ENCODE peak calls at places on chromosomes 2 and 18, in ten cellular contexts. T, U, I, N, P, B, E, M, Y and J are unnamed samples. For H3K4me1, the result is how much of the 10 kb centered on the place peaks cover.

GRCh38 chr2:109094144-109094543 is 34.9 kb upstream of the SH3RF3 start:
- DNase-seq in T (no peak), U (no peak), I (no peak), N (no peak), P (no peak), B (no peak), E (no peak), M (no peak), Y (no peak), J (no peak)

GRCh38 chr2:36965196-36965595 is 1.1 kb downstream of the STRN start:
- DNase-seq in T (no peak), U (no peak), I (no peak), N (no peak), P (no peak), B (peak), E (peak), M (no peak), Y (no peak), J (no peak)

GRCh38 chr2:239259603-239260298 is 141.1 kb downstream of the HDAC4 start:
- DNase-seq in T (no peak), U (no peak), I (no peak), N (no peak), P (no peak), B (no peak), E (peak), M (no peak), Y (no peak), J (peak)

GRCh38 chr2:64018715-64019082 is 529 bp downstream of the VPS54 start:
- DNase-seq in T (peak), U (no peak), I (no peak), N (peak), P (no peak), B (no peak), E (no peak), M (peak), Y (peak), J (no peak)

GRCh38 chr2:154844513-154844912 is 146.0 kb downstream of the KCNJ3 start:
- DNase-seq in T (no peak), U (no peak), I (no peak), N (no peak), P (no peak), B (no peak), E (no peak), M (no peak), Y (no peak), J (no peak)

GRCh38 chr2:53724511-53724910 is 43.1 kb upstream of the CHAC2 start:
- DNase-seq in T (no peak), U (no peak), I (no peak), N (no peak), P (no peak), B (peak), E (no peak), M (peak), Y (no peak), J (no peak)

GRCh38 chr2:235737396-235737795 is 243.6 kb downstream of the AGAP1 start:
- DNase-seq in T (no peak), U (no peak), I (no peak), N (no peak), P (no peak), B (no peak), E (no peak), M (no peak), Y (no peak), J (no peak)

GRCh38 chr2:66822186-66822585 is 387.3 kb downstream of the MEIS1 start:
- DNase-seq in T (no peak), U (peak), I (no peak), N (no peak), P (no peak), B (no peak), E (no peak), M (no peak), Y (no peak), J (no peak)

GRCh38 chr18:23814977-23815614 is 125.8 kb downstream of the LAMA3 start:
- DNase-seq in T (peak), U (no peak), I (no peak), N (no peak), P (no peak), B (no peak), E (no peak), M (no peak), Y (peak), J (no peak)

GRCh38 chr2:126899786-126900185 is 1.1 kb downstream of the TEX51 start:
- DNase-seq in T (no peak), U (no peak), I (no peak), N (no peak), P (no peak), B (no peak), E (no peak), M (no peak), Y (no peak), J (no peak)

GRCh38 chr2:96642564-96643350 is at the start of gene FER1L5:
- DNase-seq in T (peak), U (peak), I (no peak), N (peak), P (no peak), B (peak), E (no peak), M (peak), Y (peak), J (no peak)

GRCh38 chr18:5543854-5544389 is at the start of gene EPB41L3:
- DNase-seq in T (peak), U (no peak), I (no peak), N (peak), P (no peak), B (peak), E (no peak), M (peak), Y (peak), J (no peak)

GRCh38 chr2:2793925-2794324 is 462.9 kb upstream of the MYT1L start:
- DNase-seq in T (no peak), U (no peak), I (no peak), N (no peak), P (no peak), B (no peak), E (no peak), M (no peak), Y (no peak), J (no peak)

GRCh38 chr18:9575558-9575957 is 38.8 kb downstream of the PPP4R1 start:
- DNase-seq in T (peak), U (peak), I (no peak), N (peak), P (peak), B (peak), E (peak), M (peak), Y (peak), J (peak)

GRCh38 chr2:108988796-108989713 is at the start of gene EDAR:
- DNase-seq in T (peak), U (peak), I (no peak), N (peak), P (no peak), B (peak), E (peak), M (peak), Y (peak), J (peak)

GRCh38 chr2:23417310-23417709 is 32.3 kb downstream of the KLHL29 start:
- DNase-seq in T (no peak), U (no peak), I (no peak), N (no peak), P (no peak), B (no peak), E (no peak), M (no peak), Y (no peak), J (peak)

GRCh38 chr2:174024524-174025270 is 59.5 kb upstream of the SP3 start:
- DNase-seq in T (peak), U (no peak), I (no peak), N (peak), P (no peak), B (peak), E (no peak), M (peak), Y (peak), J (peak)

GRCh38 chr2:169768262-169768995 is 30.2 kb upstream of the SSB start:
- DNase-seq in T (peak), U (peak), I (no peak), N (no peak), P (no peak), B (no peak), E (no peak), M (no peak), Y (peak), J (no peak)

GRCh38 chr2:79039944-79040343 is 14.4 kb downstream of the REG3G start:
- DNase-seq in T (no peak), U (no peak), I (no peak), N (no peak), P (no peak), B (no peak), E (no peak), M (no peak), Y (no peak), J (no peak)

GRCh38 chr2:110837421-110838409 is 105.3 kb downstream of the ACOXL start:
- DNase-seq in T (no peak), U (no peak), I (no peak), N (peak), P (no peak), B (peak), E (no peak), M (no peak), Y (no peak), J (no peak)

GRCh38 chr2:234427081-234428058 is 69.5 kb downstream of the ARL4C start:
- DNase-seq in T (no peak), U (no peak), I (no peak), N (peak), P (no peak), B (no peak), E (peak), M (peak), Y (no peak), J (no peak)

GRCh38 chr2:65204461-65205230 is 23.0 kb upstream of the ACTR2 start:
- DNase-seq in T (peak), U (no peak), I (no peak), N (no peak), P (no peak), B (peak), E (peak), M (no peak), Y (no peak), J (peak)

GRCh38 chr2:160292225-160292624 is 92.2 kb upstream of the ITGB6 start:
- DNase-seq in T (no peak), U (no peak), I (no peak), N (no peak), P (no peak), B (peak), E (no peak), M (no peak), Y (no peak), J (no peak)

GRCh38 chr2:191845248-191845715 is 1.6 kb downstream of the CAVIN2 start:
- DNase-seq in T (peak), U (no peak), I (no peak), N (peak), P (no peak), B (peak), E (no peak), M (no peak), Y (peak), J (no peak)

GRCh38 chr18:54261894-54262293 is 7.4 kb upstream of the POLI start:
- DNase-seq in T (no peak), U (no peak), I (peak), N (no peak), P (no peak), B (no peak), E (peak), M (no peak), Y (no peak), J (no peak)

GRCh38 chr2:17309186-17309585 is 209.1 kb downstream of the RAD51AP2 start:
- DNase-seq in T (no peak), U (no peak), I (no peak), N (no peak), P (no peak), B (no peak), E (no peak), M (no peak), Y (no peak), J (no peak)

GRCh38 chr18:48948112-48949050 is 2.4 kb downstream of the SMAD7 start:
- DNase-seq in T (peak), U (no peak), I (no peak), N (peak), P (no peak), B (peak), E (peak), M (peak), Y (peak), J (peak)

GRCh38 chr18:58527116-58528010 is 101.5 kb downstream of the ALPK2 start:
- DNase-seq in T (no peak), U (no peak), I (no peak), N (no peak), P (no peak), B (no peak), E (no peak), M (peak), Y (no peak), J (no peak)

GRCh38 chr2:4693266-4693665 is 989.9 kb downstream of the DCDC2C start:
- DNase-seq in T (no peak), U (no peak), I (no peak), N (no peak), P (no peak), B (peak), E (no peak), M (no peak), Y (no peak), J (no peak)

GRCh38 chr2:203983064-203983715 is 46.6 kb downstream of the ICOS start:
- DNase-seq in T (no peak), U (no peak), I (no peak), N (no peak), P (no peak), B (no peak), E (no peak), M (no peak), Y (no peak), J (no peak)

GRCh38 chr2:240896871-240897692 is 1.1 kb upstream of the MAB21L4 start:
- DNase-seq in T (peak), U (peak), I (no peak), N (no peak), P (no peak), B (no peak), E (no peak), M (no peak), Y (no peak), J (peak)

GRCh38 chr2:158045362-158045761 is 56.3 kb upstream of the UPP2 start:
- DNase-seq in T (no peak), U (peak), I (no peak), N (peak), P (no peak), B (no peak), E (no peak), M (no peak), Y (no peak), J (no peak)

GRCh38 chr2:200477667-200478121 is 32.2 kb downstream of the KCTD18 start:
- DNase-seq in T (peak), U (no peak), I (no peak), N (no peak), P (no peak), B (peak), E (no peak), M (no peak), Y (peak), J (no peak)

GRCh38 chr18:41761329-41762028 is 193.6 kb upstream of the PIK3C3 start:
- DNase-seq in T (no peak), U (no peak), I (no peak), N (no peak), P (no peak), B (peak), E (no peak), M (peak), Y (no peak), J (no peak)

GRCh38 chr2:36358317-36358659 is 2.7 kb downstream of the CRIM1 start:
- DNase-seq in T (no peak), U (no peak), I (no peak), N (no peak), P (no peak), B (peak), E (no peak), M (peak), Y (no peak), J (no peak)

GRCh38 chr2:202237787-202238233 is 587 bp downstream of the SUMO1 start:
- DNase-seq in T (peak), U (peak), I (no peak), N (peak), P (no peak), B (peak), E (no peak), M (peak), Y (peak), J (no peak)

GRCh38 chr18:3081558-3081957 is 68.6 kb upstream of the LPIN2 start:
- DNase-seq in T (no peak), U (no peak), I (no peak), N (no peak), P (no peak), B (no peak), E (no peak), M (peak), Y (no peak), J (no peak)

GRCh38 chr2:99106905-99107304 is 34.6 kb upstream of the C2orf15 start:
- DNase-seq in T (no peak), U (no peak), I (no peak), N (no peak), P (no peak), B (no peak), E (no peak), M (no peak), Y (no peak), J (no peak)

GRCh38 chr2:197405582-197405981 is 29.2 kb downstream of the SF3B1 start:
- DNase-seq in T (no peak), U (no peak), I (no peak), N (no peak), P (no peak), B (no peak), E (no peak), M (no peak), Y (no peak), J (no peak)

GRCh38 chr2:197398913-197399312 is 35.9 kb downstream of the SF3B1 start:
- DNase-seq in T (no peak), U (no peak), I (no peak), N (no peak), P (no peak), B (no peak), E (no peak), M (no peak), Y (no peak), J (no peak)

DNA sequence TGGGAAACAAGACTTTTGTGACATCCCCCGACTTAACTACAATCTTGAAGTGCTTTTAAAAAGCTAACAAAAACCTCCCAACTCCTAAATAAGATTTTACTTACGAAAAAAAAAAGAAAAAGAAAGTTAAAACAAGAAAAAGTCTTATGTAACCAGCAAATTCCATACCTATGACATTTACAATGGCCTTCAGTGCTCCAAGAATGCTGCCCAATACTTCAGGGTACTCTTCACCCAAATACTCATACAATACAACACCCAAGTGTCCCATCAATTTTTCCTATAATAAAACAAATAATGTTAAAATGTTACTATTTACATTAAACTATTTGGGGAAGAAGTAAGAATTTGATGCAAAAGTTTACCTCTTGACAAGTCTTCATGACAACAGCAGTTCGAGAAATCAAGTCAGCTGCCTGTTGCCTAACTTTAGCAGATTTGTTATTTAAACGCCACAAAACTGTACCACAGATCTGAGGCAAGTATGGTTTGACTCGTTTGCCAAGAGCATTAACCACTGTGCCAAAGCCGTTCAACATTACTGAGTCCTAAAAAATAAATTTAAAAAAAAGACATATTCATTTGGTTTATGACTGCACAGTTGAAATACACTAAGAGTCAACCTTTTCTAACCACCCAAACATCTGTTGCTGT is 34.8 kb downstream of the SF3B1 start:
- DNase-seq in T (no peak), U (no peak), I (no peak), N (no peak), P (no peak), B (no peak), E (no peak), M (peak), Y (no peak), J (no peak)
- H3K4me1 ChIP-seq in T (under half), U (under half), I (under half), N (under half), P (under half), B (under half), E (under half), M (under half), Y (under half), J (under half)

GRCh38 chr2:230896346-230897115 is 28.5 kb downstream of the GPR55 start:
- DNase-seq in T (no peak), U (no peak), I (no peak), N (no peak), P (no peak), B (no peak), E (no peak), M (no peak), Y (no peak), J (no peak)

GRCh38 chr2:230899287-230899686 is 25.8 kb downstream of the GPR55 start:
- DNase-seq in T (no peak), U (no peak), I (no peak), N (peak), P (no peak), B (no peak), E (no peak), M (no peak), Y (no peak), J (peak)

GRCh38 chr2:230898661-230899091 is 26.4 kb downstream of the GPR55 start:
- DNase-seq in T (no peak), U (no peak), I (no peak), N (no peak), P (no peak), B (no peak), E (no peak), M (no peak), Y (no peak), J (no peak)

GRCh38 chr2:230899786-230900185 is 25.3 kb downstream of the GPR55 start:
- DNase-seq in T (no peak), U (no peak), I (no peak), N (no peak), P (no peak), B (no peak), E (no peak), M (no peak), Y (no peak), J (no peak)

DNA sequence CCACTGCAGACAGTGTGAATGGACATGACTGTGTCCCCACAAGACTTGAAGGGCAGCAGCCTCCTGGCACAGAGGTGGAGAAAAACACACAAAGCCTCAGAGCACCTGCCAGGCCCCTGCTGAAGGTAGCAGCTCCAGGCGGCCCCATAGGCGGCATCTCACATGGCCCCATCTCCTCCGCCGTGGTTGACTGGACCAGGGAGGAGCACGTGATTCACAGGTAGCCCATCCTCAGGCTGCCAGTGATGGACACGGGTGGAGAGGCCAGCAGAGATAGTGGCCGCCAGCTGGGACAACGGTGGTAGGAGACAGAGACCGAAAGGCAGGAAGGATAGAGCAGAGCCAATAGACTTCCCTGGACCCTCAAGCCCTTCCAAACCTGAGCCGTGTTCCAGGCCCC is 27.0 kb downstream of the GPR55 start:
- DNase-seq in T (no peak), U (no peak), I (no peak), N (no peak), P (no peak), B (no peak), E (no peak), M (no peak), Y (no peak), J (peak)
- H3K27ac ChIP-seq in T (no peak), U (no peak), I (no peak), N (no peak), P (no peak), B (no peak), E (no peak), M (no peak), Y (no peak), J (no peak)

GRCh38 chr2:60535392-60536312 is 17.8 kb downstream of the BCL11A start:
- DNase-seq in T (no peak), U (no peak), I (no peak), N (no peak), P (no peak), B (no peak), E (no peak), M (no peak), Y (no peak), J (no peak)
- H3K4me1 ChIP-seq in T (under half), U (under half), I (under half), N (half or more), P (under half), B (under half), E (half or more), M (under half), Y (half or more), J (half or more)

GRCh38 chr2:120488531-120488930 is 142.6 kb downstream of the INHBB start:
- DNase-seq in T (no peak), U (no peak), I (no peak), N (no peak), P (no peak), B (no peak), E (no peak), M (no peak), Y (no peak), J (no peak)

GRCh38 chr2:120486441-120486840 is 140.5 kb downstream of the INHBB start:
- DNase-seq in T (no peak), U (no peak), I (no peak), N (no peak), P (no peak), B (no peak), E (no peak), M (no peak), Y (no peak), J (no peak)

GRCh38 chr2:120485096-120485495 is 139.2 kb downstream of the INHBB start:
- DNase-seq in T (no peak), U (no peak), I (no peak), N (no peak), P (no peak), B (no peak), E (no peak), M (no peak), Y (no peak), J (peak)

GRCh38 chr2:120489023-120489422 is 143.1 kb downstream of the INHBB start:
- DNase-seq in T (no peak), U (no peak), I (no peak), N (peak), P (no peak), B (no peak), E (no peak), M (no peak), Y (no peak), J (no peak)

GRCh38 chr2:120486946-120487345 is 141.0 kb downstream of the INHBB start:
- DNase-seq in T (no peak), U (no peak), I (no peak), N (no peak), P (no peak), B (no peak), E (no peak), M (no peak), Y (no peak), J (no peak)
- H3K27ac ChIP-seq in T (no peak), U (no peak), I (no peak), N (no peak), P (no peak), B (no peak), E (no peak), M (no peak), Y (no peak), J (no peak)